ENCODE peak calls at places on chromosomes 11 and 22, in nine cellular contexts. V is aorta; F is MV-4-11; P is activated naive CD8-positive, alpha-beta T cell treated with anti-CD3 and anti-CD28 coated beads, Interleukin-2, amount 50 U/mL, for 16 hours; I is B cell; U is RWPE1; O is stimulated activated CD8-positive, alpha-beta memory T cell treated with anti-CD3 and anti-CD28 coated beads, Interleukin-2, amount 100 ng/mL, for 1 hour; G is activated CD4-positive, CD25-positive, alpha-beta regulatory T cell; E is HTR-8/SVneo. Z is an unnamed sample.

GRCh38 chr11:79314906-79315689 is 125.7 kb downstream of the TENM4 start:
- DNase-seq in G (no peak), O (no peak), I (no peak), F (peak), E (no peak), V (no peak), P (no peak), U (peak), Z (peak)

GRCh38 chr11:63536669-63537292 is at the start of gene PLAAT4:
- DNase-seq in O (no peak), V (peak), G (no peak), I (no peak), E (peak), P (no peak), U (peak), F (peak), Z (no peak)

GRCh38 chr11:117610901-117611300 is 186.1 kb downstream of the DSCAML1 start:
- DNase-seq in E (no peak), P (no peak), G (no peak), I (no peak), V (no peak), O (no peak), F (no peak), U (no peak), Z (no peak)

GRCh38 chr11:62922189-62922589 is 1.0 kb upstream of the CHRM1 start:
- DNase-seq in P (no peak), O (no peak), G (no peak), I (no peak), E (no peak), U (no peak), F (no peak), V (no peak), Z (no peak)

GRCh38 chr22:40620464-40621046 is 16.0 kb downstream of the MRTFA start:
- DNase-seq in P (no peak), V (no peak), F (peak), O (no peak), I (no peak), E (no peak), G (no peak), U (peak), Z (peak)

GRCh38 chr22:43126506-43127165 is 16.1 kb downstream of the BIK start:
- DNase-seq in G (no peak), U (peak), I (no peak), F (peak), P (no peak), V (no peak), O (no peak), E (peak), Z (peak)

GRCh38 chr11:69480547-69481392 is 693 bp upstream of the LINC01488 start:
- DNase-seq in U (no peak), O (no peak), F (no peak), E (no peak), V (peak), I (no peak), P (no peak), G (no peak), Z (no peak)

GRCh38 chr11:120184371-120184945 is 26.4 kb upstream of the OAF start:
- DNase-seq in E (no peak), U (no peak), V (no peak), O (no peak), G (no peak), P (no peak), I (no peak), F (no peak), Z (no peak)

GRCh38 chr11:86182976-86183584 is 61.5 kb upstream of the EED start:
- DNase-seq in F (peak), V (no peak), U (peak), I (no peak), P (no peak), O (no peak), G (peak), E (no peak), Z (no peak)

GRCh38 chr11:121800704-121801516 is 315.1 kb downstream of the BLID start:
- DNase-seq in V (peak), U (no peak), E (no peak), P (no peak), G (no peak), F (no peak), O (no peak), I (no peak), Z (peak)

GRCh38 chr11:132030896-132031295 is 660.5 kb downstream of the NTM start:
- DNase-seq in V (no peak), O (no peak), I (no peak), G (no peak), P (no peak), F (no peak), U (no peak), E (no peak), Z (no peak)

GRCh38 chr22:32723632-32724031 is 77.9 kb upstream of the TIMP3 start:
- DNase-seq in F (peak), U (peak), P (no peak), V (peak), E (peak), I (no peak), G (no peak), O (peak), Z (no peak)

GRCh38 chr11:109939176-109939810 is 153.9 kb upstream of the ZC3H12C start:
- DNase-seq in U (peak), F (peak), E (peak), P (no peak), V (no peak), G (no peak), O (no peak), I (no peak), Z (peak)

GRCh38 chr11:111777094-111778046 is 11.2 kb upstream of the PPP2R1B start:
- DNase-seq in O (no peak), V (no peak), U (peak), P (no peak), F (peak), E (peak), I (peak), G (no peak), Z (peak)

GRCh38 chr11:33877029-33877428 is 14.8 kb downstream of the LMO2 start:
- DNase-seq in E (no peak), U (no peak), O (no peak), G (no peak), F (no peak), V (no peak), P (no peak), I (no peak), Z (no peak)

GRCh38 chr22:35913925-35914324 is 114.7 kb downstream of the RBFOX2 start:
- DNase-seq in U (no peak), F (no peak), O (no peak), G (no peak), V (no peak), I (no peak), P (no peak), E (no peak), Z (no peak)

GRCh38 chr22:49147617-49148175 is 680.0 kb downstream of the BRD1 start:
- DNase-seq in F (no peak), E (no peak), G (no peak), I (no peak), O (no peak), P (no peak), V (no peak), U (no peak), Z (no peak)

GRCh38 chr11:74672956-74673895 is 58.0 kb downstream of the CHRDL2 start:
- DNase-seq in V (peak), I (no peak), F (peak), O (no peak), U (peak), P (no peak), G (no peak), E (peak), Z (no peak)

GRCh38 chr11:78074756-78075155 is 4.9 kb downstream of the NDUFC2 start:
- DNase-seq in V (no peak), G (no peak), I (no peak), F (no peak), O (no peak), E (no peak), U (no peak), P (no peak), Z (no peak)

GRCh38 chr22:36573815-36574350 is 44.9 kb upstream of the EIF3D start:
- DNase-seq in V (no peak), E (no peak), U (no peak), I (no peak), P (no peak), F (no peak), G (no peak), O (no peak), Z (no peak)

GRCh38 chr22:49015993-49016908 is 811.4 kb downstream of the BRD1 start:
- DNase-seq in P (no peak), V (peak), G (no peak), U (no peak), F (no peak), I (no peak), O (no peak), E (no peak), Z (no peak)

GRCh38 chr11:72744474-72744873 is 7.7 kb downstream of the ARAP1 start:
- DNase-seq in U (no peak), P (no peak), G (no peak), O (no peak), F (peak), E (no peak), V (no peak), I (no peak), Z (no peak)

GRCh38 chr11:123765601-123766000 is 11.3 kb upstream of the OR6X1 start:
- DNase-seq in G (no peak), I (no peak), O (no peak), E (no peak), V (no peak), F (no peak), P (no peak), U (no peak), Z (no peak)

GRCh38 chr11:88051386-88051785 is 123.9 kb downstream of the RAB38 start:
- DNase-seq in G (no peak), I (no peak), O (no peak), E (no peak), U (peak), P (no peak), F (no peak), V (no peak), Z (no peak)